ENCODE peak calls at places on chromosomes 11 and 22, in ten cellular contexts. One of them, this sample, is unnamed.

GRCh38 chr11:132704796-132705375 is 827.4 kb downstream of the OPCML start:
- DNase-seq in sigmoid colon: no peak
- DNase-seq in CD8-positive, alpha-beta T cell: no peak
- DNase-seq in thoracic aorta: no peak
- DNase-seq in CD8-positive, alpha-beta memory T cell: no peak
- DNase-seq in fibroblast of lung: no peak
- DNase-seq in upper lobe of right lung: no peak
- DNase-seq in ovary: no peak
- DNase-seq in HepG2: peak; percentile 18
- DNase-seq in PC-3: no peak
- DNase-seq in this sample: no peak

GRCh38 chr11:8056810-8057463 is 24.1 kb upstream of the TUB start:
- DNase-seq in CD8-positive, alpha-beta T cell: no peak
- DNase-seq in upper lobe of right lung: no peak
- DNase-seq in sigmoid colon: peak; percentile 95
- DNase-seq in PC-3: no peak
- DNase-seq in fibroblast of lung: peak; percentile 83
- DNase-seq in HepG2: no peak
- DNase-seq in thoracic aorta: no peak
- DNase-seq in CD8-positive, alpha-beta memory T cell: no peak
- DNase-seq in ovary: peak; percentile 86
- DNase-seq in this sample: no peak

GRCh38 chr22:32583074-32583677 is 108.6 kb downstream of the FBXO7 start:
- DNase-seq in HepG2: no peak
- DNase-seq in ovary: no peak
- DNase-seq in fibroblast of lung: no peak
- DNase-seq in CD8-positive, alpha-beta memory T cell: no peak
- DNase-seq in PC-3: no peak
- DNase-seq in thoracic aorta: no peak
- DNase-seq in sigmoid colon: peak; percentile 18
- DNase-seq in CD8-positive, alpha-beta T cell: no peak
- DNase-seq in upper lobe of right lung: no peak
- DNase-seq in this sample: no peak

GRCh38 chr11:28146123-28146751 is 38.0 kb downstream of the METTL15 start:
- DNase-seq in ovary: no peak
- DNase-seq in fibroblast of lung: peak; percentile 87
- DNase-seq in sigmoid colon: no peak
- DNase-seq in PC-3: peak; percentile 79
- DNase-seq in CD8-positive, alpha-beta T cell: no peak
- DNase-seq in upper lobe of right lung: no peak
- DNase-seq in CD8-positive, alpha-beta memory T cell: no peak
- DNase-seq in thoracic aorta: no peak
- DNase-seq in HepG2: peak; percentile 59
- DNase-seq in this sample: no peak

GRCh38 chr11:119085523-119085878 is 820 bp downstream of the HMBS start:
- DNase-seq in thoracic aorta: no peak
- DNase-seq in fibroblast of lung: no peak
- DNase-seq in upper lobe of right lung: no peak
- DNase-seq in CD8-positive, alpha-beta T cell: no peak
- DNase-seq in ovary: no peak
- DNase-seq in CD8-positive, alpha-beta memory T cell: no peak
- DNase-seq in PC-3: no peak
- DNase-seq in HepG2: no peak
- DNase-seq in sigmoid colon: no peak
- DNase-seq in this sample: no peak

GRCh38 chr11:63939351-63939920 is 634 bp downstream of the NAA40 start:
- DNase-seq in thoracic aorta: no peak
- DNase-seq in CD8-positive, alpha-beta T cell: no peak
- DNase-seq in PC-3: peak; percentile 37
- DNase-seq in upper lobe of right lung: no peak
- DNase-seq in CD8-positive, alpha-beta memory T cell: peak; percentile 21
- DNase-seq in ovary: peak; percentile 44
- DNase-seq in HepG2: no peak
- DNase-seq in fibroblast of lung: peak; percentile 25
- DNase-seq in sigmoid colon: no peak
- DNase-seq in this sample: no peak

GRCh38 chr11:117829369-117829725 is 4.8 kb upstream of the FXYD2 start:
- DNase-seq in fibroblast of lung: no peak
- DNase-seq in upper lobe of right lung: peak; percentile 61
- DNase-seq in PC-3: no peak
- DNase-seq in HepG2: no peak
- DNase-seq in CD8-positive, alpha-beta memory T cell: no peak
- DNase-seq in sigmoid colon: peak; percentile 66
- DNase-seq in CD8-positive, alpha-beta T cell: no peak
- DNase-seq in thoracic aorta: no peak
- DNase-seq in ovary: peak; percentile 18
- DNase-seq in this sample: no peak

GRCh38 chr11:9092846-9093778 is 1.7 kb upstream of the SCUBE2 start:
- DNase-seq in sigmoid colon: no peak
- DNase-seq in thoracic aorta: no peak
- DNase-seq in CD8-positive, alpha-beta memory T cell: no peak
- DNase-seq in fibroblast of lung: peak; percentile 5
- DNase-seq in ovary: no peak
- DNase-seq in CD8-positive, alpha-beta T cell: no peak
- DNase-seq in upper lobe of right lung: no peak
- DNase-seq in PC-3: peak; percentile 16
- DNase-seq in HepG2: no peak
- DNase-seq in this sample: no peak

GRCh38 chr11:69696749-69697488 is 6.9 kb downstream of the FGF19 start:
- DNase-seq in sigmoid colon: peak; percentile 48
- DNase-seq in thoracic aorta: no peak
- DNase-seq in fibroblast of lung: no peak
- DNase-seq in CD8-positive, alpha-beta memory T cell: no peak
- DNase-seq in HepG2: no peak
- DNase-seq in ovary: no peak
- DNase-seq in upper lobe of right lung: peak; percentile 41
- DNase-seq in PC-3: peak; percentile 53
- DNase-seq in CD8-positive, alpha-beta T cell: no peak
- DNase-seq in this sample: no peak

GRCh38 chr11:79676396-79676795 is 235.6 kb upstream of the TENM4 start:
- DNase-seq in CD8-positive, alpha-beta T cell: no peak
- DNase-seq in ovary: no peak
- DNase-seq in fibroblast of lung: no peak
- DNase-seq in sigmoid colon: no peak
- DNase-seq in PC-3: no peak
- DNase-seq in CD8-positive, alpha-beta memory T cell: no peak
- DNase-seq in upper lobe of right lung: no peak
- DNase-seq in HepG2: no peak
- DNase-seq in thoracic aorta: no peak
- DNase-seq in this sample: no peak

GRCh38 chr11:79678780-79679468 is 238.1 kb upstream of the TENM4 start:
- DNase-seq in PC-3: no peak
- DNase-seq in thoracic aorta: no peak
- DNase-seq in ovary: no peak
- DNase-seq in sigmoid colon: no peak
- DNase-seq in CD8-positive, alpha-beta T cell: no peak
- DNase-seq in HepG2: no peak
- DNase-seq in upper lobe of right lung: no peak
- DNase-seq in fibroblast of lung: no peak
- DNase-seq in CD8-positive, alpha-beta memory T cell: no peak
- DNase-seq in this sample: no peak

GRCh38 chr11:79672786-79673185 is 232.0 kb upstream of the TENM4 start:
- DNase-seq in fibroblast of lung: no peak
- DNase-seq in PC-3: no peak
- DNase-seq in CD8-positive, alpha-beta T cell: no peak
- DNase-seq in upper lobe of right lung: no peak
- DNase-seq in sigmoid colon: no peak
- DNase-seq in thoracic aorta: no peak
- DNase-seq in ovary: no peak
- DNase-seq in HepG2: no peak
- DNase-seq in CD8-positive, alpha-beta memory T cell: no peak
- DNase-seq in this sample: no peak

GRCh38 chr11:79670846-79671245 is 230.0 kb upstream of the TENM4 start:
- DNase-seq in PC-3: no peak
- DNase-seq in CD8-positive, alpha-beta T cell: no peak
- DNase-seq in sigmoid colon: no peak
- DNase-seq in CD8-positive, alpha-beta memory T cell: no peak
- DNase-seq in ovary: no peak
- DNase-seq in upper lobe of right lung: no peak
- DNase-seq in HepG2: no peak
- DNase-seq in fibroblast of lung: no peak
- DNase-seq in thoracic aorta: no peak
- DNase-seq in this sample: no peak

DNA sequence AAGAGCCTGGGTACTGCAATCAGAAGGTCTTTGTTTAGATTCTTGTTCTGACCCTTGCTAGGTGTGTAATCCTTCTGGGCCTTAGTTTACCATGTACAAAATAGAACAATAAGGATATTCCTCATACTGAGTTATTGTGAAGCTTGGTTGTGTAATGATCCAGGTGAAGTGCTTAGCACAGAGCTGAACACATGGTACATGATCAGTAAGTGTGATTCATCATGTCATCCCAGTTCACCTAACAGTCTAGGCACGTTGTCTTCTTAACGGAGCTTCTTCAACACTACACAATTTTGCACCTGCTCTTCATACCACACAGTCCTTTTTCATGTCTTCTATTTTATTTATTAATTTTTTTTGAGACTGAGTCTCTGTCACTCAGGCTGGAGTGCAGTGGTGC is 234.3 kb upstream of the TENM4 start:
- DNase-seq in sigmoid colon: no peak
- DNase-seq in HepG2: no peak
- DNase-seq in thoracic aorta: no peak
- DNase-seq in CD8-positive, alpha-beta memory T cell: no peak
- DNase-seq in upper lobe of right lung: no peak
- DNase-seq in ovary: no peak
- DNase-seq in fibroblast of lung: no peak
- DNase-seq in CD8-positive, alpha-beta T cell: no peak
- DNase-seq in PC-3: no peak
- DNase-seq in this sample: no peak
- H3K4me1 ChIP-seq in sigmoid colon: no peaks in the 10 kb centered on the region
- H3K4me1 ChIP-seq in HepG2: no peaks in the 10 kb centered on the region
- H3K4me1 ChIP-seq in thoracic aorta: no peaks in the 10 kb centered on the region
- H3K4me1 ChIP-seq in CD8-positive, alpha-beta memory T cell: no peaks in the 10 kb centered on the region
- H3K4me1 ChIP-seq in upper lobe of right lung: no peaks in the 10 kb centered on the region
- H3K4me1 ChIP-seq in ovary: no peaks in the 10 kb centered on the region
- H3K4me1 ChIP-seq in fibroblast of lung: no peaks in the 10 kb centered on the region
- H3K4me1 ChIP-seq in CD8-positive, alpha-beta T cell: no peaks in the 10 kb centered on the region
- H3K4me1 ChIP-seq in PC-3: no peaks in the 10 kb centered on the region
- H3K4me1 ChIP-seq in this sample: no peaks in the 10 kb centered on the region

DNA sequence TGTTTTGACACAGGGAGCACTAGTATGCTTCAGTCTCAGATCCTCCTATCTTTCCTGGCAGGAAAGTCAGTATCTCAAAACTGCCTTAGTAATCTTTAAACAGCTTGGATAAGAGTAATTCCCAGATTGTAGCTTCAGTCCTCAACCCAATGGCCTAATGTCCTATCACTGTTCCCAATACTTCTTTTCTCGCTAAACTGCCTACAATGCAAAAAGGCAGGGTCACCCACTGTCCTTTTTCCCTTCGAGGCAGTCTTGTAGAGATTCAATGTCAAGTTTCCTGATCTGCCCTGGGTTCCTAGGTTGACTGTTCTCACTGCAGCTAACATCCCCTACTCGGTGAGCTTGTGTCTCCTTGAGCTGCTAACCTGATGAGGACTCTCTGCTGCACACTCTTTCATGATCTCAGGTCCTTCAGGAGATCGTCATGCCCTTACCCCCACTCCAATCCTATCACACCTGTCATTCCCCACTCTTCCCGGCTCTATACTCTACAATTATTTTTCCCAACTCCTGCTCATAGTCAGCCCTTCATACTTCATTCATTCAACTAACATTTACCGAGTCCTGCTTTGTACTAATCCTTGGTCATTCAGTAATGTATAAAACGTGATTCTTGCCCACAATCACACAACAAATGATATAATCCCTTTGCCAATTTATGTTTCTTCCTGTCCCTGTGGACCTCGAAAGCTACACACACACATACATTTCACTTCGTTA is 905 bp downstream of the C2CD3 start:
- DNase-seq in fibroblast of lung: no peak
- DNase-seq in upper lobe of right lung: no peak
- DNase-seq in thoracic aorta: no peak
- DNase-seq in ovary: no peak
- DNase-seq in sigmoid colon: no peak
- DNase-seq in PC-3: no peak
- DNase-seq in HepG2: no peak
- DNase-seq in CD8-positive, alpha-beta T cell: no peak
- DNase-seq in CD8-positive, alpha-beta memory T cell: no peak
- DNase-seq in this sample: no peak
- H3K36me3 ChIP-seq in fibroblast of lung: peaks cover 3% of the 10 kb centered on the region
- H3K36me3 ChIP-seq in upper lobe of right lung: peaks cover 28% of the 10 kb centered on the region
- H3K36me3 ChIP-seq in thoracic aorta: no peaks in the 10 kb centered on the region
- H3K36me3 ChIP-seq in ovary: no peaks in the 10 kb centered on the region
- H3K36me3 ChIP-seq in sigmoid colon: peaks cover 6% of the 10 kb centered on the region
- H3K36me3 ChIP-seq in PC-3: peaks cover 22% of the 10 kb centered on the region
- H3K36me3 ChIP-seq in HepG2: peaks cover 9% of the 10 kb centered on the region
- H3K36me3 ChIP-seq in CD8-positive, alpha-beta T cell: peaks cover 5% of the 10 kb centered on the region
- H3K36me3 ChIP-seq in CD8-positive, alpha-beta memory T cell: peaks cover 11% of the 10 kb centered on the region
- H3K36me3 ChIP-seq in this sample: peaks cover 42% of the 10 kb centered on the region

GRCh38 chr22:50605349-50606074 is 4.9 kb downstream of the MAPK8IP2 start:
- DNase-seq in sigmoid colon: no peak
- DNase-seq in thoracic aorta: no peak
- DNase-seq in upper lobe of right lung: no peak
- DNase-seq in fibroblast of lung: no peak
- DNase-seq in CD8-positive, alpha-beta T cell: no peak
- DNase-seq in CD8-positive, alpha-beta memory T cell: no peak
- DNase-seq in HepG2: no peak
- DNase-seq in ovary: no peak
- DNase-seq in PC-3: no peak
- DNase-seq in this sample: peak; percentile 62

GRCh38 chr22:50607366-50608020 is 6.9 kb downstream of the MAPK8IP2 start:
- DNase-seq in upper lobe of right lung: no peak
- DNase-seq in CD8-positive, alpha-beta memory T cell: no peak
- DNase-seq in PC-3: no peak
- DNase-seq in thoracic aorta: no peak
- DNase-seq in sigmoid colon: no peak
- DNase-seq in fibroblast of lung: no peak
- DNase-seq in HepG2: no peak
- DNase-seq in CD8-positive, alpha-beta T cell: no peak
- DNase-seq in ovary: no peak
- DNase-seq in this sample: no peak

GRCh38 chr22:50604623-50605348 is 4.2 kb downstream of the MAPK8IP2 start:
- DNase-seq in fibroblast of lung: no peak
- DNase-seq in sigmoid colon: peak; percentile 57
- DNase-seq in ovary: no peak
- DNase-seq in CD8-positive, alpha-beta memory T cell: no peak
- DNase-seq in upper lobe of right lung: no peak
- DNase-seq in PC-3: no peak
- DNase-seq in CD8-positive, alpha-beta T cell: no peak
- DNase-seq in HepG2: no peak
- DNase-seq in thoracic aorta: no peak
- DNase-seq in this sample: peak; percentile 41

GRCh38 chr22:50606561-50607365 is 6.2 kb downstream of the MAPK8IP2 start:
- DNase-seq in thoracic aorta: no peak
- DNase-seq in PC-3: no peak
- DNase-seq in HepG2: no peak
- DNase-seq in fibroblast of lung: no peak
- DNase-seq in CD8-positive, alpha-beta T cell: no peak
- DNase-seq in upper lobe of right lung: no peak
- DNase-seq in CD8-positive, alpha-beta memory T cell: no peak
- DNase-seq in ovary: no peak
- DNase-seq in sigmoid colon: no peak
- DNase-seq in this sample: peak; percentile 42

GRCh38 chr22:50606126-50606525 is 5.5 kb downstream of the MAPK8IP2 start:
- DNase-seq in ovary: no peak
- DNase-seq in upper lobe of right lung: no peak
- DNase-seq in CD8-positive, alpha-beta memory T cell: no peak
- DNase-seq in CD8-positive, alpha-beta T cell: no peak
- DNase-seq in thoracic aorta: no peak
- DNase-seq in fibroblast of lung: no peak
- DNase-seq in PC-3: no peak
- DNase-seq in sigmoid colon: peak; percentile 59
- DNase-seq in HepG2: no peak
- DNase-seq in this sample: no peak
- H3K4me3 ChIP-seq in ovary: no peak overlapping the region
- H3K4me3 ChIP-seq in upper lobe of right lung: no peak overlapping the region
- H3K4me3 ChIP-seq in CD8-positive, alpha-beta memory T cell: no peak overlapping the region
- H3K4me3 ChIP-seq in CD8-positive, alpha-beta T cell: no peak overlapping the region
- H3K4me3 ChIP-seq in thoracic aorta: no peak overlapping the region
- H3K4me3 ChIP-seq in fibroblast of lung: no peak overlapping the region
- H3K4me3 ChIP-seq in PC-3: no peak overlapping the region
- H3K4me3 ChIP-seq in sigmoid colon: no peak overlapping the region
- H3K4me3 ChIP-seq in HepG2: no peak overlapping the region
- H3K4me3 ChIP-seq in this sample: no peak overlapping the region

GRCh38 chr11:96257972-96258951 is 84.7 kb downstream of the MAML2 start:
- DNase-seq in sigmoid colon: no peak
- DNase-seq in fibroblast of lung: peak; percentile 58
- DNase-seq in HepG2: no peak
- DNase-seq in CD8-positive, alpha-beta memory T cell: peak; percentile 12
- DNase-seq in PC-3: no peak
- DNase-seq in ovary: no peak
- DNase-seq in thoracic aorta: no peak
- DNase-seq in CD8-positive, alpha-beta T cell: peak; percentile 26
- DNase-seq in upper lobe of right lung: no peak
- DNase-seq in this sample: no peak
- H3K4me1 ChIP-seq in sigmoid colon: no peaks in the 10 kb centered on the region
- H3K4me1 ChIP-seq in fibroblast of lung: peaks cover 25% of the 10 kb centered on the region
- H3K4me1 ChIP-seq in HepG2: peaks cover 39% of the 10 kb centered on the region
- H3K4me1 ChIP-seq in CD8-positive, alpha-beta memory T cell: peaks cover 86% of the 10 kb centered on the region
- H3K4me1 ChIP-seq in PC-3: peaks cover 52% of the 10 kb centered on the region
- H3K4me1 ChIP-seq in ovary: peaks cover 17% of the 10 kb centered on the region
- H3K4me1 ChIP-seq in thoracic aorta: peaks cover 49% of the 10 kb centered on the region
- H3K4me1 ChIP-seq in CD8-positive, alpha-beta T cell: peaks cover 80% of the 10 kb centered on the region
- H3K4me1 ChIP-seq in upper lobe of right lung: peaks cover 70% of the 10 kb centered on the region
- H3K4me1 ChIP-seq in this sample: peaks cover 49% of the 10 kb centered on the region